ENCODE peak calls at places on chromosomes 11 and 22, in six cellular contexts. N is psoas muscle, Y is nephron progenitor cell, X is IMR-90, P is GM23338, T is spleen. I is an unnamed sample.

GRCh38 chr11:58592760-58593472 is 14.1 kb downstream of the ZFP91 start:
- DNase-seq in T (no peak), X (no peak), P (no peak), Y (no peak), N (no peak), I (no peak)

GRCh38 chr11:111064118-111064517 is 181.4 kb upstream of the POU2AF2 start:
- DNase-seq in P (no peak), T (no peak), N (no peak), X (peak), Y (no peak), I (no peak)

GRCh38 chr11:27701262-27702105 is 1.2 kb upstream of the BDNF start:
- DNase-seq in T (no peak), Y (peak), P (peak), X (peak), N (peak), I (peak)

GRCh38 chr11:92759571-92760214 is 209.8 kb upstream of the MTNR1B start:
- DNase-seq in Y (no peak), P (no peak), X (no peak), N (no peak), T (no peak), I (no peak)

GRCh38 chr11:1073261-1073724 is 1.4 kb upstream of the MUC2 start:
- DNase-seq in N (peak), T (peak), P (no peak), Y (no peak), X (peak), I (no peak)

GRCh38 chr22:43860831-43861230 is 1.5 kb downstream of the SULT4A1 start:
- DNase-seq in Y (no peak), T (peak), P (no peak), N (peak), X (no peak), I (peak)

GRCh38 chr11:117828641-117829368 is 4.3 kb upstream of the FXYD2 start:
- DNase-seq in P (no peak), X (peak), N (peak), T (peak), Y (no peak), I (peak)

GRCh38 chr11:45337583-45338360 is 51.6 kb upstream of the SYT13 start:
- DNase-seq in T (no peak), N (no peak), P (no peak), Y (no peak), X (no peak), I (no peak)

GRCh38 chr22:22137891-22138290 is 106.7 kb upstream of the VPREB1 start:
- DNase-seq in X (no peak), N (no peak), P (no peak), T (no peak), Y (no peak), I (no peak)

GRCh38 chr22:45129703-45130524 is 33.8 kb upstream of the NUP50 start:
- DNase-seq in T (no peak), P (peak), N (no peak), Y (no peak), X (no peak), I (no peak)

GRCh38 chr11:67282155-67282875 is 6.8 kb upstream of the ANKRD13D start:
- DNase-seq in T (peak), P (no peak), Y (no peak), N (peak), X (no peak), I (peak)

GRCh38 chr22:45451988-45452387 is 38.5 kb downstream of the RIBC2 start:
- DNase-seq in X (no peak), T (no peak), P (no peak), Y (no peak), N (peak), I (no peak)

GRCh38 chr22:20232237-20232598 is 35.9 kb downstream of the RTN4R start:
- DNase-seq in N (no peak), Y (no peak), P (no peak), X (no peak), T (no peak), I (no peak)

GRCh38 chr11:117870176-117870952 is 6.1 kb downstream of the FXYD6 start:
- DNase-seq in T (no peak), X (no peak), Y (no peak), P (peak), N (no peak), I (no peak)

DNA sequence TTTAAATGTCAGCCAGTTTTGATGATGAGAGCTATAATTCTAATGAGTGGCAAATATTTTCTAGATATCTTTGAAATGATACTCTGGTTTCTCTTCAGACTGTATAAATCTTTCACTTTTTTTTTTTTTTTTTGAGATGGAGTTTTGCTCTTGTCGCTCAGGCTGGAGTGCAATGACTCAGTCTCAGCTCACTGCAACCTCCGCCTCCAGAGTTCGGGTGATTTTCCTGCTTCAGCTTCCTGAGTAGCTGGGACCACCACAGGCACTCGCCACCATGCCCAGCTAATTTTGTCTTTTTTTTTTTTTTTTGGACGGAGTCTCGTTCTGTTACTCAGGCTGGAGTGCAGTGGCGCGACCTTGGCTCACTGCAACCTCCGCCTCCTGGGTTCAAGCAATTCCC is 113.6 kb downstream of the TEAD1 start:
- DNase-seq in Y (no peak), N (no peak), T (no peak), X (peak), P (no peak), I (no peak)
- TF ChIP-seq CTCF in Y (no peak), N (no peak), T (no peak), X (no peak), P (no peak), I (no peak)

GRCh38 chr11:86749861-86750401 is 50.4 kb upstream of the PRSS23 start:
- DNase-seq in T (no peak), N (no peak), X (no peak), P (no peak), Y (no peak), I (no peak)
- TF ChIP-seq CTCF in T (no peak), N (no peak), X (no peak), P (no peak), Y (no peak), I (no peak)

GRCh38 chr22:26740253-26740652 is 82.9 kb downstream of the MIAT start:
- DNase-seq in T (no peak), P (peak), N (no peak), Y (peak), X (no peak), I (no peak)
- TF ChIP-seq CTCF in T (no peak), P (no peak), N (no peak), Y (no peak), X (no peak), I (no peak)

DNA sequence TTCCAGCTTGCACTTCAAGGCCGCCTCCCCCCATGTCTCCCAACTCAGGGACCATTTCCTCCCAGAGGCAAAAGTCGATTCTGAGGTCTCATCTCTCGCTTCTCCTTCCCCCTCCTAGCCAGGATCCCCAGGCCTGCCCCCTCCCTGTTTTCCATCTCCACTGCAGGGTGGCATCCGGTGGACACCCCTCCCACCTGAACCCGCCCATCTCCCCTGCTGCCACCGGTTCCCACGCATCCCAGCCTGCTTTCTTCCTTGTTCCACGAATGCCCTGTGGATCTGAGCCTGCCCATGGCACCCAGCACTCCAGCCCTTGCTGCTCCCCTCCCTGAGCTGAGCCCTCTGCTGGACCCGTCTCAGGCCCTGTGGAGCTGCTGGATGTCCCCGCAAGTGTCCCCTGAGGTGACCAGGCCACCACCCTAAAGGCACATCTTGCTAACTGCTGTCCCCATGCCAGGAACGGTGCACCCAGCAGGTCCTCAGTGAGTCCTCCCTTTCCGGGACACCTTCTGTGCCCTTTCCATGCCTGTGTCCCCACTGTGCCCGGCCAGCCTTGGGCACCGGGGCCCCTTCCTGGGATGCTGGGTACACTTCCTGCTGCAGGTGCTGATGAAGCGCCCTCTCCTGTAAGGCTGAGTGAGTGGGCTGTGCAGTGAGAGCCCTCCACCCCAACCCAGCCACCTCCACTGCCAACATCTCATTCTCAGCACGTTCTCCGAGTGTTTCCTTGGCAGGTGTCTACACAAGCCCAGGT is 941 bp downstream of the IL17REL start:
- DNase-seq in P (peak), Y (peak), T (no peak), N (no peak), X (no peak), I (no peak)
- TF ChIP-seq CTCF in P (no peak), Y (no peak), T (no peak), N (no peak), X (no peak), I (no peak)

DNA sequence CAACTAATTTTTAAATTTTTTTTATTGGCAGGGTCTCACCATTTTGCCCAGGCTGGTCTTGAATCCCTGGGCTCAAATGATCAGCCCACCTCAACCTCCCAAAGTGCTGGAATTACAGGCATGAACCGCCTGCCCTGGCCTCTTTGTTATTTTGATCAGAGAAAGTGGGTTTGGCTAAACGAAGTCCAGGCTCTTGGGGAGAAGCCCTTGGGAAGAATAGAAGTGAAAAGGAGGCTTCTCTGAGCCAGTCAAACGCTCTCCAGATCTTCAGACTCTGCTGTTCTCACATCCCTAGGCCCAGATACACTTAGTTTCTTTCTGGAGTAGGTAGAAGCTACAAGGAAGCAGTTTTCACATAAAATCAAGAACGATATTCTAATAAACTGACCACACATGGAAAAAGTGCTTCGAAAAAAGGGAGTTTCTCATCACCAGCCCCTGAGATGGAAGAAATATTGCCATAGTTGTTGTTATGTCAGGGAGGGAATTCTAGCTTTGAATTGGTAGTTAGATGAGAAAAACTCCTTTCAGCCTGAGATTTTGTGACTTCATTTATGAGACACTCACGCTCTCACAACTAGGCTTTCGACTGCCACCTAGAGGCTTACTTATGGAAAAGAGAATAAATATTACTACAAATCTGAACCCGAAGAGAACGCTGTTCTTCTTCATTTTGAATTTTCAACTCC is 41.7 kb upstream of the AQP11 start:
- DNase-seq in Y (peak), P (peak), X (peak), T (no peak), N (no peak), I (no peak)
- TF ChIP-seq CTCF in Y (peak), P (peak), X (peak), T (peak), N (peak), I (peak)

GRCh38 chr11:78840623-78841022 is 266.0 kb upstream of the NARS2 start:
- DNase-seq in P (no peak), X (peak), N (no peak), Y (no peak), T (no peak), I (no peak)

GRCh38 chr11:78840190-78840589 is 265.5 kb upstream of the NARS2 start:
- DNase-seq in P (no peak), T (no peak), N (no peak), Y (no peak), X (peak), I (no peak)

GRCh38 chr11:78835646-78836045 is 261.0 kb upstream of the NARS2 start:
- DNase-seq in Y (no peak), N (no peak), X (no peak), T (no peak), P (no peak), I (no peak)

GRCh38 chr11:78841451-78842060 is 266.9 kb upstream of the NARS2 start:
- DNase-seq in X (peak), P (peak), Y (peak), N (no peak), T (no peak), I (no peak)

GRCh38 chr11:78838417-78838816 is 263.8 kb upstream of the NARS2 start:
- DNase-seq in P (peak), T (no peak), N (no peak), X (no peak), Y (no peak), I (no peak)
- TF ChIP-seq CTCF in P (peak), T (no peak), N (no peak), X (no peak), Y (no peak), I (peak)